ENCODE peak calls at places on chromosomes 1 and 21, in six cellular contexts. H is neural crest cell, R is pancreas, X is GM20000, W is foreskin keratinocyte, Z is tibial nerve. T is an unnamed sample.

GRCh38 chr1:116794804-116795481 is 40.7 kb downstream of the CD2 start:
- DNase-seq in H (no peak), R (no peak), X (peak), W (no peak), Z (no peak), T (no peak)

GRCh38 chr1:234975122-234975940 is 153.3 kb downstream of the TOMM20 start:
- DNase-seq in H (no peak), R (peak), X (no peak), W (peak), Z (no peak), T (no peak)

GRCh38 chr1:209094384-209094783 is 489.1 kb upstream of the CAMK1G start:
- DNase-seq in H (no peak), R (no peak), X (no peak), W (no peak), Z (no peak), T (no peak)

GRCh38 chr1:159015440-159015909 is 5.8 kb downstream of the IFI16 start:
- DNase-seq in H (no peak), R (peak), X (peak), W (peak), Z (peak), T (peak)

GRCh38 chr21:39863111-39863510 is 4.1 kb upstream of the PCP4 start:
- DNase-seq in H (no peak), R (no peak), X (no peak), W (no peak), Z (no peak), T (peak)

GRCh38 chr1:41368384-41368783 is 7.2 kb downstream of the FOXO6 start:
- DNase-seq in H (no peak), R (no peak), X (no peak), W (no peak), Z (no peak), T (no peak)

GRCh38 chr1:168671782-168672181 is 57.2 kb downstream of the DPT start:
- DNase-seq in H (no peak), R (no peak), X (no peak), W (no peak), Z (no peak), T (no peak)

GRCh38 chr1:154607084-154607747 is 770 bp downstream of the ADAR start:
- DNase-seq in H (no peak), R (peak), X (no peak), W (peak), Z (peak), T (peak)

GRCh38 chr1:156337052-156337887 is 822 bp downstream of the CCT3 start:
- DNase-seq in H (no peak), R (no peak), X (no peak), W (no peak), Z (no peak), T (no peak)

GRCh38 chr1:150148834-150149489 is 754 bp upstream of the PLEKHO1 start:
- DNase-seq in H (no peak), R (no peak), X (peak), W (no peak), Z (no peak), T (no peak)

GRCh38 chr1:17886361-17886760 is 131.2 kb downstream of the ACTL8 start:
- DNase-seq in H (no peak), R (no peak), X (no peak), W (no peak), Z (no peak), T (no peak)
- TF ChIP-seq CTCF in H (no peak), R (no peak), X (no peak), W (no peak), Z (no peak), T (no peak)

DNA sequence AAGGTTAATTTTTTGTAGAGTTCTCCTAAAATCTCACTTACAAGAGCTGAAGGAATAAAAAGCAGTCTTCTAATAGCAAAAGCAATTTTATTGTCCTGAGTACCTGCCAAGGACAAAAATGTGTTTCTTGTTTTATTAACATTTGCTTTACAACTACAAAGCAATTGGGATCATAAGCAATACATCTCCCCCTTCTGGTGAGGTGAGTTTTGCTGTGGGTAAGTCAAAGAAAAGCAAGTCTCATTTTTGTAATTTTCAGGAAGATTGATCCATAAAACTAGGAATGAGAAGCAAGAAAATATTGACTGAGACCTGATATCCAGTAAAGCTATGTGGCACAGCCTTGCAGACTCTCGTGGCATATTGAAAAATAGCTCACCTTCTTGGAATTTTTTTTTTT is 2162.7 kb downstream of the NCAM2 start:
- DNase-seq in H (no peak), R (no peak), X (no peak), W (no peak), Z (no peak), T (no peak)
- TF ChIP-seq CTCF in H (no peak), R (no peak), X (no peak), W (no peak), Z (no peak), T (no peak)

GRCh38 chr1:228455715-228456114 is 31.5 kb upstream of the RNF187 start:
- DNase-seq in H (no peak), R (no peak), X (no peak), W (no peak), Z (no peak), T (no peak)
- TF ChIP-seq CTCF in H (peak), R (no peak), X (no peak), W (peak), Z (no peak), T (no peak)

GRCh38 chr1:248703674-248704073 is 1.1 kb upstream of the OR14I1 start:
- DNase-seq in H (no peak), R (no peak), X (no peak), W (no peak), Z (no peak), T (no peak)
- TF ChIP-seq CTCF in H (no peak), R (no peak), X (no peak), W (no peak), Z (no peak), T (no peak)